ENCODE peak calls at places on chromosomes 16 and 17, in seven cellular contexts. One of them, this sample, is unnamed.

GRCh38 chr17:76318586-76318985 is 10.5 kb upstream of the QRICH2 start:
- DNase-seq in AG04450: peak; percentile 10
- DNase-seq in fibroblast of pulmonary artery: no peak
- DNase-seq in psoas muscle: no peak
- DNase-seq in fibroblast of villous mesenchyme: no peak
- DNase-seq in colonic mucosa: no peak
- DNase-seq in transverse colon: no peak
- DNase-seq in this sample: peak; percentile 41

GRCh38 chr17:33192961-33193911 is 99.9 kb downstream of the ASIC2 start:
- DNase-seq in AG04450: no peak
- DNase-seq in fibroblast of pulmonary artery: no peak
- DNase-seq in psoas muscle: no peak
- DNase-seq in fibroblast of villous mesenchyme: no peak
- DNase-seq in colonic mucosa: no peak
- DNase-seq in transverse colon: no peak
- DNase-seq in this sample: no peak

GRCh38 chr17:42203354-42203753 is 9.1 kb upstream of the GHDC start:
- DNase-seq in AG04450: no peak
- DNase-seq in fibroblast of pulmonary artery: no peak
- DNase-seq in psoas muscle: no peak
- DNase-seq in fibroblast of villous mesenchyme: no peak
- DNase-seq in colonic mucosa: no peak
- DNase-seq in transverse colon: no peak
- DNase-seq in this sample: no peak

GRCh38 chr17:81910840-81911276 is 341 bp downstream of the PCYT2 start:
- DNase-seq in AG04450: no peak
- DNase-seq in fibroblast of pulmonary artery: no peak
- DNase-seq in psoas muscle: no peak
- DNase-seq in fibroblast of villous mesenchyme: no peak
- DNase-seq in colonic mucosa: no peak
- DNase-seq in transverse colon: peak; percentile 36
- DNase-seq in this sample: no peak

GRCh38 chr17:36089888-36090836 is at the start of gene CCL3:
- DNase-seq in AG04450: no peak
- DNase-seq in fibroblast of pulmonary artery: no peak
- DNase-seq in psoas muscle: peak; percentile 64
- DNase-seq in fibroblast of villous mesenchyme: no peak
- DNase-seq in colonic mucosa: no peak
- DNase-seq in transverse colon: peak; percentile 26
- DNase-seq in this sample: peak; percentile 6

GRCh38 chr17:64151016-64151368 is 21.0 kb upstream of the ERN1 start:
- DNase-seq in AG04450: no peak
- DNase-seq in fibroblast of pulmonary artery: no peak
- DNase-seq in psoas muscle: no peak
- DNase-seq in fibroblast of villous mesenchyme: no peak
- DNase-seq in colonic mucosa: no peak
- DNase-seq in transverse colon: no peak
- DNase-seq in this sample: no peak

GRCh38 chr16:53052519-53053501 is at the start of gene CHD9NB:
- DNase-seq in AG04450: peak; percentile 61
- DNase-seq in fibroblast of pulmonary artery: peak; percentile 93
- DNase-seq in psoas muscle: no peak
- DNase-seq in fibroblast of villous mesenchyme: peak; percentile 91
- DNase-seq in colonic mucosa: peak; percentile 80
- DNase-seq in transverse colon: peak; percentile 75
- DNase-seq in this sample: peak; percentile 94

GRCh38 chr16:4115941-4116327 is 308 bp downstream of the ADCY9 start:
- DNase-seq in AG04450: no peak
- DNase-seq in fibroblast of pulmonary artery: no peak
- DNase-seq in psoas muscle: no peak
- DNase-seq in fibroblast of villous mesenchyme: no peak
- DNase-seq in colonic mucosa: no peak
- DNase-seq in transverse colon: no peak
- DNase-seq in this sample: no peak

GRCh38 chr16:3157229-3158013 is 22.6 kb downstream of the ZNF213 start:
- DNase-seq in AG04450: peak; percentile 89
- DNase-seq in fibroblast of pulmonary artery: peak; percentile 90
- DNase-seq in psoas muscle: peak; percentile 62
- DNase-seq in fibroblast of villous mesenchyme: peak; percentile 88
- DNase-seq in colonic mucosa: peak; percentile 84
- DNase-seq in transverse colon: peak; percentile 77
- DNase-seq in this sample: peak; percentile 93

GRCh38 chr17:50584749-50585148 is 24.2 kb downstream of the CACNA1G start:
- DNase-seq in AG04450: no peak
- DNase-seq in fibroblast of pulmonary artery: no peak
- DNase-seq in psoas muscle: no peak
- DNase-seq in fibroblast of villous mesenchyme: no peak
- DNase-seq in colonic mucosa: no peak
- DNase-seq in transverse colon: no peak
- DNase-seq in this sample: no peak

GRCh38 chr17:50585346-50585745 is 24.8 kb downstream of the CACNA1G start:
- DNase-seq in AG04450: no peak
- DNase-seq in fibroblast of pulmonary artery: no peak
- DNase-seq in psoas muscle: no peak
- DNase-seq in fibroblast of villous mesenchyme: no peak
- DNase-seq in colonic mucosa: no peak
- DNase-seq in transverse colon: no peak
- DNase-seq in this sample: no peak

GRCh38 chr17:50583636-50584035 is 23.1 kb downstream of the CACNA1G start:
- DNase-seq in AG04450: no peak
- DNase-seq in fibroblast of pulmonary artery: no peak
- DNase-seq in psoas muscle: no peak
- DNase-seq in fibroblast of villous mesenchyme: no peak
- DNase-seq in colonic mucosa: no peak
- DNase-seq in transverse colon: no peak
- DNase-seq in this sample: no peak

GRCh38 chr17:50582741-50583140 is 22.2 kb downstream of the CACNA1G start:
- DNase-seq in AG04450: no peak
- DNase-seq in fibroblast of pulmonary artery: no peak
- DNase-seq in psoas muscle: no peak
- DNase-seq in fibroblast of villous mesenchyme: no peak
- DNase-seq in colonic mucosa: no peak
- DNase-seq in transverse colon: no peak
- DNase-seq in this sample: no peak

DNA sequence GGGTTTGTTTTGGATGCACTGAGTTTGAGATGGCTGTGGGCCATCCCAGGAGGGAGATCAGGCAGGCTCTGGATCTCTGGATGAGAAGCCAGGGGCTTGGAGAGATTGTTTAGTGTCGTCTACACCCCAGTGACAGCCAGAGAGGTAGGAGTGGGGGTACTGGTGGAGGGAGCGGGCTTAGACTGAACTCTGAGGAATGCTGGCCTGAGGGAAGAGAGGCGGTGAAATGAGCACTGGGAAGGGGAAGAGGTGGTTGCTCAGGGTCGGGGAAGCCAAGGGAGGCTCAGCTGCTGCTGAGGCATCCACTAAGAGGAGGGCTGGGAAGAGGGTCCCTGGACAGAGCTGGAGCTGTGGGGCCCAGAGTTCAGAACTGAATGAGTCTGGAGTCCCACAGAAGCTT is 23.6 kb downstream of the CACNA1G start:
- DNase-seq in AG04450: no peak
- DNase-seq in fibroblast of pulmonary artery: no peak
- DNase-seq in psoas muscle: no peak
- DNase-seq in fibroblast of villous mesenchyme: no peak
- DNase-seq in colonic mucosa: no peak
- DNase-seq in transverse colon: no peak
- DNase-seq in this sample: no peak
- H3K4me3 ChIP-seq in AG04450: no peak overlapping the region
- H3K4me3 ChIP-seq in fibroblast of pulmonary artery: no peak overlapping the region
- H3K4me3 ChIP-seq in psoas muscle: no peak overlapping the region
- H3K4me3 ChIP-seq in fibroblast of villous mesenchyme: no peak overlapping the region
- H3K4me3 ChIP-seq in colonic mucosa: no peak overlapping the region
- H3K4me3 ChIP-seq in transverse colon: no peak overlapping the region
- H3K4me3 ChIP-seq in this sample: no peak overlapping the region

GRCh38 chr17:77890771-77891170 is 67.7 kb upstream of the TNRC6C start:
- DNase-seq in AG04450: no peak
- DNase-seq in fibroblast of pulmonary artery: no peak
- DNase-seq in psoas muscle: peak; percentile 36
- DNase-seq in fibroblast of villous mesenchyme: no peak
- DNase-seq in colonic mucosa: no peak
- DNase-seq in transverse colon: no peak
- DNase-seq in this sample: no peak
- TF ChIP-seq CTCF in AG04450: no peak
- TF ChIP-seq CTCF in fibroblast of pulmonary artery: no peak
- TF ChIP-seq CTCF in psoas muscle: no peak
- TF ChIP-seq CTCF in fibroblast of villous mesenchyme: no peak
- TF ChIP-seq CTCF in colonic mucosa: no peak
- TF ChIP-seq CTCF in transverse colon: no peak
- TF ChIP-seq CTCF in this sample: no peak

DNA sequence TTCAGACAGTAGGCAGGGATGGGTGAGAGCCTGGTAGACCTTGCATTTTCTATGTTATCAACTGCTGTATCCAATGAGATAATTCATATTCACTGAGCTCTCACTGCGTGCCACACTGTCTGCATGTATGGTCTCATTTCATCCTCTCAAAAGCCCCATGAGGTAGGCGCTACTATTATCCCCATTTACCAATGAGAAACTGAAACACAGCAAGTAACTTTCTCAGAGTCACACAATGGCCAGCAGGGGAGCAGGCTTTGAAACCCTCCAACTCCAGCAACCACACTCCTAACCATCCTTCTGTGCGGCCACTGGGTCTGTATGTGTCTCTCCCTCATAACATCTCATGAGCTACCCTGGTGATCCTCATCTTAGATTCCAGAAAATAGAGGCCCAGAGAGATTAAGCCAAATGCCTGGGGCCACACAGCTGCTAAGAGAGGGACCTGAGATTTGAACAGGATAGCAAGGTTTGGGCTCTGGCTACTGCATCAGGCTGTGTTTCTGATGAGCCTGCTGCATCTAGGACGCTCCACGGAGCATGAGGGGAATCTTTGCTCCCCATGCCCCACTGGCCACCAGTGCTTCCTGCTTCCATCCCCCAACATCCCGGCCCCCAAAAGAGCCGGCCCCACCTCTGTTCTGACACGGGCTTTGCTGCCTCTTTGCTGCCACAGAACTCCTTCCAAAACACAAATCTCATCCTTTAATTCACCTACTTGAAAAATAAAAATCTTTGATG is 3.2 kb downstream of the CCR7 start:
- DNase-seq in AG04450: no peak
- DNase-seq in fibroblast of pulmonary artery: no peak
- DNase-seq in psoas muscle: peak; percentile 34
- DNase-seq in fibroblast of villous mesenchyme: no peak
- DNase-seq in colonic mucosa: no peak
- DNase-seq in transverse colon: no peak
- DNase-seq in this sample: peak; percentile 21
- H3K4me3 ChIP-seq in AG04450: no peak overlapping the region
- H3K4me3 ChIP-seq in fibroblast of pulmonary artery: no peak overlapping the region
- H3K4me3 ChIP-seq in psoas muscle: no peak overlapping the region
- H3K4me3 ChIP-seq in fibroblast of villous mesenchyme: no peak overlapping the region
- H3K4me3 ChIP-seq in colonic mucosa: no peak overlapping the region
- H3K4me3 ChIP-seq in transverse colon: no peak overlapping the region
- H3K4me3 ChIP-seq in this sample: no peak overlapping the region

GRCh38 chr17:8405499-8406016 is 7.9 kb upstream of the RNF222 start:
- DNase-seq in AG04450: no peak
- DNase-seq in fibroblast of pulmonary artery: no peak
- DNase-seq in psoas muscle: no peak
- DNase-seq in fibroblast of villous mesenchyme: no peak
- DNase-seq in colonic mucosa: no peak
- DNase-seq in transverse colon: no peak
- DNase-seq in this sample: no peak

GRCh38 chr17:8398980-8399379 is 1.4 kb upstream of the RNF222 start:
- DNase-seq in AG04450: no peak
- DNase-seq in fibroblast of pulmonary artery: no peak
- DNase-seq in psoas muscle: no peak
- DNase-seq in fibroblast of villous mesenchyme: no peak
- DNase-seq in colonic mucosa: no peak
- DNase-seq in transverse colon: no peak
- DNase-seq in this sample: no peak

GRCh38 chr17:8406174-8406573 is 8.5 kb upstream of the RNF222 start:
- DNase-seq in AG04450: no peak
- DNase-seq in fibroblast of pulmonary artery: no peak
- DNase-seq in psoas muscle: no peak
- DNase-seq in fibroblast of villous mesenchyme: no peak
- DNase-seq in colonic mucosa: no peak
- DNase-seq in transverse colon: no peak
- DNase-seq in this sample: no peak

GRCh38 chr17:8401107-8401506 is 3.5 kb upstream of the RNF222 start:
- DNase-seq in AG04450: no peak
- DNase-seq in fibroblast of pulmonary artery: no peak
- DNase-seq in psoas muscle: no peak
- DNase-seq in fibroblast of villous mesenchyme: no peak
- DNase-seq in colonic mucosa: no peak
- DNase-seq in transverse colon: no peak
- DNase-seq in this sample: no peak

GRCh38 chr17:8402921-8403536 is 5.4 kb upstream of the RNF222 start:
- DNase-seq in AG04450: no peak
- DNase-seq in fibroblast of pulmonary artery: no peak
- DNase-seq in psoas muscle: no peak
- DNase-seq in fibroblast of villous mesenchyme: no peak
- DNase-seq in colonic mucosa: no peak
- DNase-seq in transverse colon: no peak
- DNase-seq in this sample: no peak
- TF ChIP-seq CTCF in AG04450: no peak
- TF ChIP-seq CTCF in fibroblast of pulmonary artery: no peak
- TF ChIP-seq CTCF in psoas muscle: no peak
- TF ChIP-seq CTCF in fibroblast of villous mesenchyme: no peak
- TF ChIP-seq CTCF in colonic mucosa: no peak
- TF ChIP-seq CTCF in transverse colon: no peak
- TF ChIP-seq CTCF in this sample: no peak

GRCh38 chr16:31870809-31871208 is 2.8 kb upstream of the ZNF267 start:
- DNase-seq in AG04450: no peak
- DNase-seq in fibroblast of pulmonary artery: no peak
- DNase-seq in psoas muscle: no peak
- DNase-seq in fibroblast of villous mesenchyme: no peak
- DNase-seq in colonic mucosa: no peak
- DNase-seq in transverse colon: no peak
- DNase-seq in this sample: no peak

GRCh38 chr16:31874354-31875111 is 926 bp downstream of the ZNF267 start:
- DNase-seq in AG04450: no peak
- DNase-seq in fibroblast of pulmonary artery: peak; percentile 50
- DNase-seq in psoas muscle: no peak
- DNase-seq in fibroblast of villous mesenchyme: peak; percentile 66
- DNase-seq in colonic mucosa: peak; percentile 49
- DNase-seq in transverse colon: no peak
- DNase-seq in this sample: peak; percentile 79

GRCh38 chr16:31871510-31871909 is 2.1 kb upstream of the ZNF267 start:
- DNase-seq in AG04450: no peak
- DNase-seq in fibroblast of pulmonary artery: no peak
- DNase-seq in psoas muscle: no peak
- DNase-seq in fibroblast of villous mesenchyme: no peak
- DNase-seq in colonic mucosa: no peak
- DNase-seq in transverse colon: no peak
- DNase-seq in this sample: no peak

GRCh38 chr16:31873556-31874353 is at the start of gene ZNF267:
- DNase-seq in AG04450: peak; percentile 77
- DNase-seq in fibroblast of pulmonary artery: peak; percentile 91
- DNase-seq in psoas muscle: peak; percentile 96
- DNase-seq in fibroblast of villous mesenchyme: peak; percentile 94
- DNase-seq in colonic mucosa: peak; percentile 96
- DNase-seq in transverse colon: peak; percentile 95
- DNase-seq in this sample: peak; percentile 94

DNA sequence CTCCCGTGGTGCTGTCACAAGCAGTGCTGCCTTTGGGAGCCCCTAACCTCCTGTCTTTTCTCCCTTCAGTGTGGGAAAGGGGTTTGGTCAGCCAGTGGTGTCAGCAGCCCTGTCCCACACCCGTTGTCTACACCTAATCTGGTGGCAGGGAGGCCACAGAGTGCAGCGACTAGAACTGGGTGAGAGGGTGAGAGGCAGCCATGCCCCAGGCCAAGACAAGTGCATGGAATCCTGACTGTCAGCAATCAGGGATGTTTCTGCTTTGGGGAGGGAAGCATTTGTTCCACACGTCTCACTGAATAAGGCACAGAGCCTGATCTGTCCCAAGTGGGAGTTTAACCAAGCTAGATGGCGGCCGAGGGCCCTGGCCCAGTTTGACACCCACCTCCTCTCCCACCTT is 1.4 kb upstream of the ZNF267 start:
- DNase-seq in AG04450: no peak
- DNase-seq in fibroblast of pulmonary artery: no peak
- DNase-seq in psoas muscle: no peak
- DNase-seq in fibroblast of villous mesenchyme: no peak
- DNase-seq in colonic mucosa: no peak
- DNase-seq in transverse colon: no peak
- DNase-seq in this sample: no peak
- H3K4me3 ChIP-seq in AG04450: no peak overlapping the region
- H3K4me3 ChIP-seq in fibroblast of pulmonary artery: no peak overlapping the region
- H3K4me3 ChIP-seq in psoas muscle: no peak overlapping the region
- H3K4me3 ChIP-seq in fibroblast of villous mesenchyme: no peak overlapping the region
- H3K4me3 ChIP-seq in colonic mucosa: no peak overlapping the region
- H3K4me3 ChIP-seq in transverse colon: no peak overlapping the region
- H3K4me3 ChIP-seq in this sample: no peak overlapping the region

This sample was measured in cardiac fibroblast.